ENCODE peak calls at places on chromosomes 3 and 15, in ten cellular contexts. Z is right lobe of liver, K is endothelial cell of umbilical vein, O is A549, A is ovary, N is stomach, E is sigmoid colon, Q is IMR-90, C is body of pancreas, M is GM12891. F is an unnamed sample.

GRCh38 chr3:37743974-37744373 is 117.7 kb upstream of the CTDSPL start:
- DNase-seq in Z (no peak), K (no peak), O (no peak), A (no peak), N (no peak), E (no peak), Q (no peak), C (no peak), M (no peak), F (no peak)

GRCh38 chr3:135803291-135803690 is 162.2 kb upstream of the PPP2R3A start:
- DNase-seq in Z (no peak), K (no peak), O (no peak), A (no peak), N (no peak), E (no peak), Q (no peak), C (no peak), M (no peak), F (no peak)

GRCh38 chr15:63348392-63348791 is 33.3 kb downstream of the CA12 start:
- DNase-seq in Z (peak), K (peak), O (no peak), A (peak), N (peak), E (peak), Q (peak), C (peak), M (no peak), F (no peak)

GRCh38 chr3:138964923-138965322 is 17.9 kb downstream of the FOXL2NB start:
- DNase-seq in Z (no peak), K (no peak), O (no peak), A (no peak), N (no peak), E (no peak), Q (no peak), C (no peak), M (no peak), F (no peak)

GRCh38 chr3:132368515-132368914 is 48.8 kb upstream of the DNAJC13 start:
- DNase-seq in Z (no peak), K (no peak), O (no peak), A (no peak), N (no peak), E (no peak), Q (no peak), C (no peak), M (no peak), F (no peak)

GRCh38 chr3:162780313-162780712 is 1283.7 kb downstream of the OTOL1 start:
- DNase-seq in Z (no peak), K (peak), O (no peak), A (no peak), N (no peak), E (no peak), Q (no peak), C (no peak), M (no peak), F (peak)

GRCh38 chr3:39090922-39091321 is 16.5 kb downstream of the GORASP1 start:
- DNase-seq in Z (no peak), K (no peak), O (no peak), A (no peak), N (no peak), E (no peak), Q (peak), C (no peak), M (no peak), F (no peak)

GRCh38 chr3:132730891-132731580 is 8.8 kb upstream of the NPHP3 start:
- DNase-seq in Z (no peak), K (peak), O (peak), A (no peak), N (no peak), E (no peak), Q (peak), C (no peak), M (no peak), F (peak)

GRCh38 chr3:119808244-119808643 is 26.3 kb downstream of the NR1I2 start:
- DNase-seq in Z (no peak), K (no peak), O (no peak), A (no peak), N (no peak), E (no peak), Q (no peak), C (no peak), M (no peak), F (no peak)

GRCh38 chr3:51642462-51642861 is 28.6 kb upstream of the TEX264 start:
- DNase-seq in Z (no peak), K (peak), O (no peak), A (no peak), N (no peak), E (no peak), Q (peak), C (no peak), M (no peak), F (peak)

GRCh38 chr15:62933388-62933787 is 109.2 kb upstream of the TPM1 start:
- DNase-seq in Z (no peak), K (no peak), O (no peak), A (no peak), N (no peak), E (no peak), Q (peak), C (no peak), M (no peak), F (no peak)

GRCh38 chr3:54355795-54356194 is 233.4 kb downstream of the CACNA2D3 start:
- DNase-seq in Z (no peak), K (no peak), O (no peak), A (no peak), N (no peak), E (no peak), Q (no peak), C (no peak), M (no peak), F (no peak)

GRCh38 chr15:48533982-48534381 is 111.5 kb downstream of the FBN1 start:
- DNase-seq in Z (no peak), K (no peak), O (no peak), A (no peak), N (no peak), E (no peak), Q (no peak), C (no peak), M (no peak), F (no peak)

GRCh38 chr15:31367021-31367729 is 40.5 kb downstream of the KLF13 start:
- DNase-seq in Z (no peak), K (no peak), O (no peak), A (no peak), N (no peak), E (no peak), Q (no peak), C (no peak), M (no peak), F (no peak)
- TF ChIP-seq POLR2A in Z (no peak), K (no peak), O (no peak), A (no peak), N (no peak), E (no peak), Q (no peak), C (no peak), M (no peak), F (no peak)

GRCh38 chr15:44426975-44427755 is at the start of gene CTDSPL2:
- DNase-seq in Z (peak), K (peak), O (peak), A (peak), N (peak), E (peak), Q (peak), C (peak), M (peak), F (peak)
- TF ChIP-seq POLR2A in Z (peak), K (peak), O (peak), A (peak), N (no peak), E (peak), Q (peak), C (peak), M (peak), F (peak)

GRCh38 chr3:16820485-16820884 is 64.3 kb upstream of the PLCL2 start:
- DNase-seq in Z (no peak), K (no peak), O (no peak), A (no peak), N (no peak), E (no peak), Q (no peak), C (no peak), M (no peak), F (no peak)
- TF ChIP-seq POLR2A in Z (no peak), K (no peak), O (no peak), A (no peak), N (no peak), E (no peak), Q (no peak), C (no peak), M (no peak), F (no peak)

GRCh38 chr15:43095708-43096347 is 10.0 kb downstream of the UBR1 start:
- DNase-seq in Z (no peak), K (no peak), O (no peak), A (no peak), N (no peak), E (no peak), Q (peak), C (no peak), M (no peak), F (no peak)
- TF ChIP-seq POLR2A in Z (no peak), K (no peak), O (no peak), A (no peak), N (no peak), E (no peak), Q (no peak), C (no peak), M (no peak), F (no peak)

GRCh38 chr3:62874398-62875102 is 666 bp downstream of the CADPS start:
- DNase-seq in Z (no peak), K (no peak), O (no peak), A (no peak), N (no peak), E (no peak), Q (no peak), C (no peak), M (no peak), F (no peak)
- TF ChIP-seq POLR2A in Z (no peak), K (no peak), O (no peak), A (no peak), N (no peak), E (no peak), Q (no peak), C (no peak), M (no peak), F (no peak)

GRCh38 chr3:187808466-187809291 is 63.4 kb upstream of the BCL6 start:
- DNase-seq in Z (no peak), K (no peak), O (no peak), A (no peak), N (no peak), E (no peak), Q (no peak), C (peak), M (no peak), F (no peak)
- TF ChIP-seq POLR2A in Z (no peak), K (no peak), O (no peak), A (no peak), N (no peak), E (no peak), Q (no peak), C (no peak), M (no peak), F (no peak)

GRCh38 chr3:101829066-101829830 is 20.1 kb upstream of the NFKBIZ start:
- DNase-seq in Z (peak), K (no peak), O (no peak), A (peak), N (peak), E (peak), Q (peak), C (peak), M (no peak), F (no peak)
- TF ChIP-seq POLR2A in Z (peak), K (no peak), O (no peak), A (peak), N (no peak), E (no peak), Q (no peak), C (no peak), M (peak), F (no peak)

DNA sequence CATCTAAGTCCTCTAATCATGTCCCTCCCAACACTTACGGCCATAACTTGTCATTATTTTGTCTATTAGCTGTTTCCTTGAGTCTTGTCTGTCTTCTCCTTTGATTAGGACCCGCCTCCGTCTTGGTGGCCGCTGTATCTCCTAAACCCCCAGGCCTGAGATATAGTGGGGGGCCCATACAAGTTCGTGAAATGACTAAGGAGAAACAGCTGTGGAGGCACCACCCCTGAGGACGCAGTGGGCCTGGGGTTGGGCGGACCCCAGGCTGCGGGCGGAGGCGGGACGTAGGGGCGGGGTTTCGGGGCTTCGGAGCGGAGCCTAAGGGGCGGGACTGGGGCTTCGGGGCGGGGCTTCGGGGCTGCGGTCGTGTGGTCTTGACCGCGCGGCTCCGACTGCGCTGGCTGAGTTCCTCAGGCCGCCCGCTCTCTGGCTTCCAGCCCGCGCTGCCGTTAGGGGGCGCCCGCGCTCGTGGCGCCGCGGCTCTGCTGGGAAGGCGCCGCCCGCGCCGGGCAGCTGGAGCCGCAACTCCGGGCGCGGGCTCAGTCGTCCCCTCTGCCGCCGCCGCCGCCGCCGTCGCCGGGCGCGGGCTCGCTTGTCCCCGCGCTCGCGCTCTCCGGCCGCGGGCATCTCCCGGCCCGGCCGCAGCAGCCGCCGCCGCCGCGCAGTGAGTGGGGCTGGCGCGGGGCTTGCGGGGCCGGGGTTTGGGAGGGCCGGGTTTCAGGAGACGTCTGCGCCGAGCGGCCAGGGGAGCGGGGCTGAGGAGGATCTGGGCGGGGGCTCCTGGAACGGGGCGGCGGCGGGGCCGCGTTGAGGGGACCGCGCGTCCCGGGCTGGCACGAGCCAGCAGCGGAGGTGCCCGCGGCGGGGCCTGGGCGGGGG is at the start of gene KCTD6:
- DNase-seq in Z (peak), K (peak), O (peak), A (peak), N (peak), E (peak), Q (peak), C (peak), M (peak), F (peak)
- TF ChIP-seq POLR2A in Z (peak), K (no peak), O (peak), A (no peak), N (no peak), E (no peak), Q (no peak), C (no peak), M (no peak), F (peak)

GRCh38 chr3:80141557-80141956 is 373.8 kb upstream of the ROBO1 start:
- DNase-seq in Z (no peak), K (no peak), O (no peak), A (no peak), N (no peak), E (no peak), Q (no peak), C (no peak), M (no peak), F (no peak)
- TF ChIP-seq POLR2A in Z (no peak), K (no peak), O (no peak), A (no peak), N (no peak), E (no peak), Q (no peak), C (no peak), M (no peak), F (no peak)